ENCODE peak calls at places on chromosome 15, in four cellular contexts. C is HL-60, K is foreskin fibroblast, M is progenitor cell of endocrine pancreas. H is an unnamed sample.

GRCh38 chr15:68582236-68582635 is 3.4 kb downstream of the CORO2B start:
- DNase-seq in C (no peak), K (no peak), M (no peak), H (no peak)

GRCh38 chr15:77841376-77841775 is 208.7 kb upstream of the LINGO1 start:
- DNase-seq in C (no peak), K (no peak), M (no peak), H (no peak)

GRCh38 chr15:98568382-98569017 is 79.8 kb upstream of the IGF1R start:
- DNase-seq in C (no peak), K (peak), M (no peak), H (no peak)

GRCh38 chr15:92451225-92451825 is 57.6 kb downstream of the ST8SIA2 start:
- DNase-seq in C (no peak), K (peak), M (no peak), H (no peak)

GRCh38 chr15:45829336-45830153 is 194.7 kb downstream of the SQOR start:
- DNase-seq in C (no peak), K (no peak), M (no peak), H (no peak)

GRCh38 chr15:85383470-85384148 is 3.2 kb downstream of the AKAP13 start:
- DNase-seq in C (no peak), K (no peak), M (no peak), H (no peak)

GRCh38 chr15:70775160-70775559 is 11.8 kb upstream of the UACA start:
- DNase-seq in C (no peak), K (peak), M (no peak), H (no peak)

GRCh38 chr15:99172989-99173388 is 68.1 kb downstream of the SYNM start:
- DNase-seq in C (no peak), K (no peak), M (no peak), H (no peak)

GRCh38 chr15:82183121-82184031 is 79.2 kb downstream of the EFL1 start:
- DNase-seq in C (no peak), K (peak), M (no peak), H (no peak)

GRCh38 chr15:26191216-26191615 is 328.1 kb upstream of the ATP10A start:
- DNase-seq in C (no peak), K (no peak), M (no peak), H (no peak)

GRCh38 chr15:83206387-83206970 is 1.1 kb downstream of the HDGFL3 start:
- DNase-seq in C (no peak), K (peak), M (no peak), H (no peak)

GRCh38 chr15:29910068-29910467 is 87.8 kb upstream of the TJP1 start:
- DNase-seq in C (no peak), K (no peak), M (no peak), H (no peak)

GRCh38 chr15:90291679-90292356 is 26.3 kb downstream of the NGRN start:
- DNase-seq in C (no peak), K (no peak), M (no peak), H (no peak)

GRCh38 chr15:74816624-74817369 is 4.2 kb downstream of the LMAN1L start:
- DNase-seq in C (no peak), K (no peak), M (no peak), H (no peak)

GRCh38 chr15:35243758-35244157 is 158.7 kb upstream of the NANOGP8 start:
- DNase-seq in C (no peak), K (peak), M (no peak), H (no peak)

GRCh38 chr15:81215531-81215930 is 18.9 kb downstream of the IL16 start:
- DNase-seq in C (no peak), K (no peak), M (no peak), H (no peak)

GRCh38 chr15:89360294-89360971 is 25.8 kb upstream of the POLG start:
- DNase-seq in C (no peak), K (no peak), M (no peak), H (no peak)

GRCh38 chr15:88257311-88257901 is 867 bp upstream of the NTRK3 start:
- DNase-seq in C (no peak), K (peak), M (no peak), H (no peak)

GRCh38 chr15:76293361-76293760 is 17.9 kb downstream of the ETFA start:
- DNase-seq in C (no peak), K (no peak), M (no peak), H (no peak)

GRCh38 chr15:39054128-39054732 is 489.6 kb upstream of the RASGRP1 start:
- DNase-seq in C (no peak), K (no peak), M (no peak), H (no peak)

GRCh38 chr15:74827632-74828031 is 1.2 kb downstream of the CPLX3 start:
- DNase-seq in C (no peak), K (no peak), M (no peak), H (no peak)

GRCh38 chr15:70140543-70141375 is 43.0 kb upstream of the TLE3 start:
- DNase-seq in C (peak), K (no peak), M (no peak), H (no peak)

GRCh38 chr15:85730001-85730820 is 64.5 kb downstream of the KLHL25 start:
- DNase-seq in C (peak), K (peak), M (no peak), H (no peak)

GRCh38 chr15:33587773-33588172 is 277.0 kb downstream of the RYR3 start:
- DNase-seq in C (no peak), K (peak), M (no peak), H (no peak)

GRCh38 chr15:68229386-68230156 is at the start of gene CLN6:
- DNase-seq in C (peak), K (peak), M (peak), H (no peak)

GRCh38 chr15:51678081-51678480 is 3.2 kb upstream of the SCG3 start:
- DNase-seq in C (no peak), K (peak), M (no peak), H (no peak)

GRCh38 chr15:90481023-90481422 is 48.7 kb upstream of the CRTC3 start:
- DNase-seq in C (peak), K (no peak), M (no peak), H (no peak)

GRCh38 chr15:51775967-51776816 is 24.8 kb downstream of the TMOD2 start:
- DNase-seq in C (peak), K (peak), M (peak), H (no peak)

GRCh38 chr15:78565951-78566774 is 843 bp downstream of the CHRNA5 start:
- DNase-seq in C (no peak), K (peak), M (no peak), H (no peak)

GRCh38 chr15:44250566-44250965 is 38.0 kb upstream of the GOLM2 start:
- DNase-seq in C (no peak), K (no peak), M (no peak), H (no peak)

GRCh38 chr15:84937144-84937543 is 44.5 kb upstream of the PDE8A start:
- DNase-seq in C (peak), K (peak), M (no peak), H (no peak)

GRCh38 chr15:29103825-29104565 is 165.6 kb downstream of the NSMCE3 start:
- DNase-seq in C (peak), K (peak), M (peak), H (peak)

GRCh38 chr15:71651750-71652186 is 158.6 kb upstream of the NR2E3 start:
- DNase-seq in C (peak), K (peak), M (no peak), H (no peak)

GRCh38 chr15:97995881-97996603 is 35.5 kb downstream of the ARRDC4 start:
- DNase-seq in C (no peak), K (peak), M (no peak), H (no peak)

GRCh38 chr15:62549345-62549970 is 384.4 kb upstream of the C2CD4B start:
- DNase-seq in C (peak), K (peak), M (no peak), H (no peak)

GRCh38 chr15:62559049-62559733 is 394.1 kb upstream of the C2CD4B start:
- DNase-seq in C (no peak), K (peak), M (no peak), H (no peak)

GRCh38 chr15:62558640-62559039 is 393.6 kb upstream of the C2CD4B start:
- DNase-seq in C (no peak), K (no peak), M (no peak), H (no peak)

GRCh38 chr15:62554164-62554563 is 389.1 kb upstream of the C2CD4B start:
- DNase-seq in C (no peak), K (no peak), M (no peak), H (no peak)
- TF ChIP-seq CTCF in C (no peak), K (no peak), M (no peak), H (no peak)

DNA sequence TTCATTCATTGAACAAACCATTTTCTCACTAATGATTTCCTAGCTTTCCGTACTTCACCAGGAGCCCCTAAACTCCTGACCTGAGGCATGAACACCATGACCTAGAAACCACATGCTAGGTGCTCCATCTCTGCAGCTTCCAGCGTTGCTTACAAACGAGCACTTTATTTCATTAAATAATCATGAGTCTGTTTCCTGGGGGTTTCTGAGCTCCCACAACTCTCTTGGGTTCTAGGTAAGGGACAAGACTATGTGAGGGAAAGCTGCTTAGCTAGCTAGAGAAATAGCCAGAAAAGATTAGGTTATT is 1.3 kb downstream of the MAP2K1 start:
- DNase-seq in C (no peak), K (no peak), M (no peak), H (no peak)
- TF ChIP-seq CTCF in C (no peak), K (no peak), M (no peak), H (no peak)

GRCh38 chr15:27339138-27339537 is 368.2 kb downstream of the GABRG3 start:
- DNase-seq in C (no peak), K (no peak), M (no peak), H (no peak)
- TF ChIP-seq CTCF in C (no peak), K (no peak), M (no peak), H (no peak)

GRCh38 chr15:41331833-41332787 is at the start of gene OIP5:
- DNase-seq in C (peak), K (peak), M (peak), H (peak)
- TF ChIP-seq CTCF in C (peak), K (peak), M (peak), H (peak)

GRCh38 chr15:22813844-22814243 is 24.6 kb upstream of the NIPA2 start:
- DNase-seq in C (no peak), K (no peak), M (no peak), H (no peak)
- TF ChIP-seq CTCF in C (no peak), K (no peak), M (no peak), H (no peak)